ENCODE peak calls at places on chromosomes 4 and X, in five cellular contexts. One of them, this sample, is unnamed.

GRCh38 chr4:8840816-8841455 is 30.7 kb downstream of the HMX1 start:
- DNase-seq in HEK293T: no peak
- DNase-seq in fibroblast of the conjunctiva: no peak
- DNase-seq in HTR-8/SVneo: no peak
- DNase-seq in EL: no peak
- DNase-seq in this sample: no peak

GRCh38 chr4:113289736-113290135 is 240.3 kb downstream of the ANK2 start:
- DNase-seq in fibroblast of the conjunctiva: no peak
- DNase-seq in HTR-8/SVneo: no peak
- DNase-seq in HEK293T: no peak
- DNase-seq in EL: peak; percentile 23
- DNase-seq in this sample: no peak

GRCh38 chr4:71711044-71711984 is 72.6 kb downstream of the GC start:
- DNase-seq in HEK293T: no peak
- DNase-seq in EL: no peak
- DNase-seq in fibroblast of the conjunctiva: no peak
- DNase-seq in HTR-8/SVneo: no peak
- DNase-seq in this sample: no peak

GRCh38 chrX:132231587-132231986 is 12.3 kb upstream of the RAP2C start:
- DNase-seq in fibroblast of the conjunctiva: no peak
- DNase-seq in HTR-8/SVneo: no peak
- DNase-seq in HEK293T: no peak
- DNase-seq in EL: no peak
- DNase-seq in this sample: no peak

GRCh38 chr4:152273343-152273742 is 262.5 kb downstream of the FBXW7 start:
- DNase-seq in HEK293T: no peak
- DNase-seq in fibroblast of the conjunctiva: no peak
- DNase-seq in HTR-8/SVneo: peak; percentile 31
- DNase-seq in EL: peak; percentile 34
- DNase-seq in this sample: no peak

GRCh38 chrX:115679460-115679859 is 118.5 kb downstream of the PLS3 start:
- DNase-seq in HTR-8/SVneo: peak; percentile 2
- DNase-seq in EL: peak; percentile 24
- DNase-seq in HEK293T: peak; percentile 56
- DNase-seq in fibroblast of the conjunctiva: peak; percentile 16
- DNase-seq in this sample: peak; percentile 14

GRCh38 chr4:144820115-144820514 is 174.2 kb downstream of the HHIP start:
- DNase-seq in EL: peak; percentile 72
- DNase-seq in HTR-8/SVneo: no peak
- DNase-seq in fibroblast of the conjunctiva: no peak
- DNase-seq in HEK293T: no peak
- DNase-seq in this sample: peak; percentile 38

GRCh38 chr4:4989083-4989622 is 30.1 kb downstream of the CYTL1 start:
- DNase-seq in HTR-8/SVneo: no peak
- DNase-seq in fibroblast of the conjunctiva: no peak
- DNase-seq in EL: no peak
- DNase-seq in HEK293T: no peak
- DNase-seq in this sample: no peak

GRCh38 chr4:60455380-60455779 is 744.7 kb upstream of the ADGRL3 start:
- DNase-seq in HTR-8/SVneo: no peak
- DNase-seq in EL: no peak
- DNase-seq in fibroblast of the conjunctiva: no peak
- DNase-seq in HEK293T: no peak
- DNase-seq in this sample: no peak

GRCh38 chrX:9430346-9430745 is 34.5 kb upstream of the TBL1X start:
- DNase-seq in HTR-8/SVneo: no peak
- DNase-seq in EL: no peak
- DNase-seq in fibroblast of the conjunctiva: no peak
- DNase-seq in HEK293T: no peak
- DNase-seq in this sample: no peak

GRCh38 chr4:95505149-95505548 is 43.6 kb downstream of the UNC5C start:
- DNase-seq in HTR-8/SVneo: no peak
- DNase-seq in HEK293T: no peak
- DNase-seq in fibroblast of the conjunctiva: no peak
- DNase-seq in EL: no peak
- DNase-seq in this sample: peak; percentile 27

GRCh38 chr4:30719363-30720020 is 677 bp upstream of the PCDH7 start:
- DNase-seq in HTR-8/SVneo: peak; percentile 31
- DNase-seq in EL: peak; percentile 65
- DNase-seq in HEK293T: peak; percentile 26
- DNase-seq in fibroblast of the conjunctiva: no peak
- DNase-seq in this sample: peak; percentile 67

GRCh38 chrX:19381326-19381725 is 37.6 kb downstream of the PDHA1 start:
- DNase-seq in HTR-8/SVneo: no peak
- DNase-seq in fibroblast of the conjunctiva: no peak
- DNase-seq in HEK293T: no peak
- DNase-seq in EL: no peak
- DNase-seq in this sample: no peak

GRCh38 chr4:179097741-179098140 is 1655.5 kb upstream of the AGA start:
- DNase-seq in fibroblast of the conjunctiva: no peak
- DNase-seq in HTR-8/SVneo: peak; percentile 1
- DNase-seq in HEK293T: peak; percentile 6
- DNase-seq in EL: no peak
- DNase-seq in this sample: no peak

GRCh38 chrX:9373789-9374188 is 91.1 kb upstream of the TBL1X start:
- DNase-seq in HTR-8/SVneo: no peak
- DNase-seq in EL: no peak
- DNase-seq in HEK293T: no peak
- DNase-seq in fibroblast of the conjunctiva: no peak
- DNase-seq in this sample: no peak

GRCh38 chr4:77196866-77197265 is 39.9 kb downstream of the CCNG2 start:
- DNase-seq in fibroblast of the conjunctiva: no peak
- DNase-seq in HEK293T: no peak
- DNase-seq in EL: no peak
- DNase-seq in HTR-8/SVneo: no peak
- DNase-seq in this sample: no peak

GRCh38 chr4:15895517-15895916 is 43.0 kb downstream of the FGFBP1 start:
- DNase-seq in EL: no peak
- DNase-seq in fibroblast of the conjunctiva: no peak
- DNase-seq in HTR-8/SVneo: no peak
- DNase-seq in HEK293T: no peak
- DNase-seq in this sample: peak; percentile 3

GRCh38 chr4:6367313-6367945 is 97.8 kb downstream of the WFS1 start:
- DNase-seq in HTR-8/SVneo: no peak
- DNase-seq in HEK293T: no peak
- DNase-seq in EL: no peak
- DNase-seq in fibroblast of the conjunctiva: no peak
- DNase-seq in this sample: no peak

GRCh38 chr4:152937535-152938236 is 1.6 kb downstream of the FHDC1 start:
- DNase-seq in EL: peak; percentile 44
- DNase-seq in HEK293T: peak; percentile 50
- DNase-seq in fibroblast of the conjunctiva: no peak
- DNase-seq in HTR-8/SVneo: no peak
- DNase-seq in this sample: peak; percentile 65

GRCh38 chrX:134600714-134601113 is 57.6 kb downstream of the PLAC1 start:
- DNase-seq in fibroblast of the conjunctiva: no peak
- DNase-seq in EL: peak; percentile 61
- DNase-seq in HEK293T: no peak
- DNase-seq in HTR-8/SVneo: no peak
- DNase-seq in this sample: peak; percentile 72

GRCh38 chrX:105282077-105282476 is 61.6 kb upstream of the TEX13A start:
- DNase-seq in HEK293T: no peak
- DNase-seq in EL: no peak
- DNase-seq in HTR-8/SVneo: no peak
- DNase-seq in fibroblast of the conjunctiva: no peak
- DNase-seq in this sample: peak; percentile 4

GRCh38 chr4:1002131-1002630 is 9.0 kb upstream of the SLC26A1 start:
- DNase-seq in HTR-8/SVneo: no peak
- DNase-seq in EL: no peak
- DNase-seq in HEK293T: no peak
- DNase-seq in fibroblast of the conjunctiva: no peak
- DNase-seq in this sample: no peak

GRCh38 chr4:180650273-180650672 is 1592.9 kb upstream of the TENM3 start:
- DNase-seq in HEK293T: no peak
- DNase-seq in fibroblast of the conjunctiva: no peak
- DNase-seq in EL: no peak
- DNase-seq in HTR-8/SVneo: no peak
- DNase-seq in this sample: no peak

GRCh38 chr4:158285429-158286216 is 75.3 kb downstream of the TMEM144 start:
- DNase-seq in EL: no peak
- DNase-seq in HTR-8/SVneo: no peak
- DNase-seq in HEK293T: no peak
- DNase-seq in fibroblast of the conjunctiva: no peak
- DNase-seq in this sample: no peak

GRCh38 chrX:1425381-1425780 is 27.3 kb downstream of the ASMTL start:
- DNase-seq in EL: no peak
- DNase-seq in fibroblast of the conjunctiva: no peak
- DNase-seq in HEK293T: no peak
- DNase-seq in HTR-8/SVneo: no peak
- DNase-seq in this sample: no peak

GRCh38 chr4:30386266-30386895 is 333.8 kb upstream of the PCDH7 start:
- DNase-seq in HEK293T: no peak
- DNase-seq in HTR-8/SVneo: no peak
- DNase-seq in EL: peak; percentile 50
- DNase-seq in fibroblast of the conjunctiva: no peak
- DNase-seq in this sample: no peak